ENCODE peak calls at places on chromosomes 13 and 19, in seven cellular contexts. T is H4; D is ovary; B is GM23338; U is stimulated activated CD4-positive, alpha-beta T cell treated with anti-CD3 and anti-CD28 coated beads, Interleukin-4, amount 100 ng/mL, for 48 hours; E is CD8-positive, alpha-beta T cell; X is NCI-H69. K is an unnamed sample.

GRCh38 chr13:91797567-91797966 is 399.1 kb downstream of the GPC5 start:
- DNase-seq in T (no peak), D (no peak), B (no peak), U (no peak), E (no peak), X (no peak), K (no peak)

GRCh38 chr19:1206733-1207301 is 1.2 kb downstream of the STK11 start:
- DNase-seq in T (no peak), D (peak), B (no peak), U (no peak), E (no peak), X (peak), K (no peak)

GRCh38 chr13:25701304-25701703 is 329.5 kb downstream of the ATP8A2 start:
- DNase-seq in T (no peak), D (no peak), B (no peak), U (no peak), E (no peak), X (no peak), K (no peak)

GRCh38 chr19:32652893-32653625 is 21.9 kb downstream of the ANKRD27 start:
- DNase-seq in T (no peak), D (peak), B (no peak), U (no peak), E (no peak), X (peak), K (peak)

GRCh38 chr13:46097015-46097414 is 7.8 kb downstream of the CPB2 start:
- DNase-seq in T (no peak), D (no peak), B (no peak), U (no peak), E (no peak), X (peak), K (no peak)

GRCh38 chr19:19155495-19156219 is 14.4 kb downstream of the MEF2B start:
- DNase-seq in T (no peak), D (no peak), B (no peak), U (no peak), E (no peak), X (no peak), K (no peak)

GRCh38 chr13:109667754-109668360 is 118.5 kb downstream of the IRS2 start:
- DNase-seq in T (no peak), D (no peak), B (no peak), U (no peak), E (no peak), X (no peak), K (no peak)

GRCh38 chr13:96651598-96651997 is 342.7 kb downstream of the OXGR1 start:
- DNase-seq in T (no peak), D (no peak), B (no peak), U (no peak), E (no peak), X (no peak), K (no peak)

GRCh38 chr13:26568132-26568815 is 10.8 kb downstream of the WASF3 start:
- DNase-seq in T (no peak), D (no peak), B (peak), U (no peak), E (no peak), X (no peak), K (no peak)

GRCh38 chr19:39211731-39212376 is 7.8 kb upstream of the SYCN start:
- DNase-seq in T (no peak), D (no peak), B (no peak), U (no peak), E (no peak), X (no peak), K (no peak)

GRCh38 chr13:33244210-33244906 is 41.2 kb downstream of the STARD13 start:
- DNase-seq in T (no peak), D (no peak), B (no peak), U (no peak), E (no peak), X (no peak), K (no peak)

GRCh38 chr19:51690359-51691121 is 2.6 kb upstream of the SPACA6 start:
- DNase-seq in T (peak), D (peak), B (peak), U (peak), E (peak), X (peak), K (peak)

GRCh38 chr19:13163609-13164364 is 13.6 kb downstream of the IER2 start:
- DNase-seq in T (peak), D (peak), B (peak), U (peak), E (no peak), X (peak), K (peak)

GRCh38 chr19:6811906-6812305 is 39.4 kb downstream of the VAV1 start:
- DNase-seq in T (peak), D (no peak), B (peak), U (no peak), E (no peak), X (no peak), K (no peak)

GRCh38 chr13:111956261-111957151 is 110.4 kb upstream of the SOX1 start:
- DNase-seq in T (no peak), D (no peak), B (no peak), U (no peak), E (no peak), X (peak), K (no peak)

GRCh38 chr13:78649997-78650724 is 8.8 kb downstream of the OBI1 start:
- DNase-seq in T (no peak), D (no peak), B (no peak), U (no peak), E (no peak), X (no peak), K (no peak)

GRCh38 chr19:19407640-19407933 is 2.1 kb downstream of the GATAD2A start:
- DNase-seq in T (no peak), D (no peak), B (no peak), U (no peak), E (no peak), X (no peak), K (no peak)

GRCh38 chr13:46756977-46757376 is 40.0 kb downstream of the ESD start:
- DNase-seq in T (no peak), D (no peak), B (no peak), U (no peak), E (no peak), X (peak), K (no peak)

GRCh38 chr13:99105160-99105559 is 95.5 kb upstream of the UBAC2 start:
- DNase-seq in T (no peak), D (no peak), B (no peak), U (no peak), E (no peak), X (no peak), K (no peak)

GRCh38 chr13:33213797-33214196 is 71.8 kb downstream of the STARD13 start:
- DNase-seq in T (peak), D (no peak), B (peak), U (no peak), E (no peak), X (peak), K (no peak)

GRCh38 chr13:100235311-100235901 is 146.5 kb downstream of the PCCA start:
- DNase-seq in T (peak), D (no peak), B (peak), U (no peak), E (no peak), X (peak), K (no peak)

GRCh38 chr19:56838680-56838929 is 1.9 kb downstream of the PEG3 start:
- DNase-seq in T (no peak), D (no peak), B (no peak), U (no peak), E (no peak), X (no peak), K (no peak)

GRCh38 chr19:49560358-49560900 is 19.9 kb downstream of the NOSIP start:
- DNase-seq in T (no peak), D (no peak), B (no peak), U (no peak), E (no peak), X (no peak), K (peak)

GRCh38 chr13:113669871-113670341 is 2.9 kb downstream of the GRK1 start:
- DNase-seq in T (no peak), D (peak), B (no peak), U (no peak), E (no peak), X (no peak), K (peak)

GRCh38 chr19:5621311-5621944 is 1.1 kb downstream of the SAFB2 start:
- DNase-seq in T (no peak), D (peak), B (no peak), U (no peak), E (no peak), X (no peak), K (peak)

GRCh38 chr13:60012503-60012902 is 151.2 kb downstream of the DIAPH3 start:
- DNase-seq in T (no peak), D (no peak), B (no peak), U (no peak), E (no peak), X (peak), K (no peak)

GRCh38 chr19:35223856-35224505 is 4.6 kb downstream of the FAM187B start:
- DNase-seq in T (no peak), D (no peak), B (no peak), U (no peak), E (no peak), X (peak), K (no peak)

GRCh38 chr13:23288564-23288963 is 107.8 kb downstream of the SGCG start:
- DNase-seq in T (no peak), D (no peak), B (no peak), U (no peak), E (no peak), X (no peak), K (no peak)

K was measured in psoas muscle.